ENCODE peak calls at places on chromosomes 12 and 14, in six cellular contexts. W is stimulated activated CD4-positive, alpha-beta T cell treated with anti-CD3 and anti-CD28 coated beads, Interleukin-1b, Interleukin-23, amount 100 ng/mL, for 4 hours; R is HTR-8/SVneo; Z is cardiac muscle cell; O is activated CD8-positive, alpha-beta memory T cell treated with anti-CD3 and anti-CD28 coated beads for 24 hours; P is activated T-cell treated with anti-CD3 and anti-CD28 coated beads, Interleukin-2, amount 50 U/mL, for 1 hour. C is an unnamed sample.

GRCh38 chr12:442235-442884 is 17.4 kb upstream of the B4GALNT3 start:
- DNase-seq in W (no peak), R (peak; percentile 78), Z (peak; percentile 74), O (peak; percentile 69), P (peak; percentile 33), C (peak; percentile 40)

GRCh38 chr14:53515264-53515663 is 362.1 kb upstream of the DDHD1 start:
- DNase-seq in W (no peak), R (no peak), Z (no peak), O (no peak), P (no peak), C (no peak)

GRCh38 chr12:67804168-67804567 is 155.6 kb downstream of the DYRK2 start:
- DNase-seq in W (no peak), R (no peak), Z (no peak), O (no peak), P (no peak), C (no peak)

GRCh38 chr14:100541621-100542560 is 45.3 kb downstream of the BEGAIN start:
- DNase-seq in W (no peak), R (no peak), Z (no peak), O (no peak), P (no peak), C (no peak)

GRCh38 chr14:34029921-34030334 is 79.1 kb upstream of the EGLN3 start:
- DNase-seq in W (no peak), R (no peak), Z (no peak), O (no peak), P (no peak), C (no peak)

GRCh38 chr14:37591311-37591940 is 3.6 kb downstream of the FOXA1 start:
- DNase-seq in W (no peak), R (no peak), Z (no peak), O (no peak), P (no peak), C (peak; percentile 81)

GRCh38 chr12:80598004-80598606 is 109.3 kb upstream of the MYF6 start:
- DNase-seq in W (no peak), R (peak; percentile 14), Z (peak; percentile 29), O (no peak), P (no peak), C (no peak)

GRCh38 chr12:57609781-57610552 is 1.3 kb upstream of the ARHGEF25 start:
- DNase-seq in W (no peak), R (no peak), Z (no peak), O (no peak), P (no peak), C (no peak)

GRCh38 chr12:122350444-122350843 is 72.0 kb downstream of the CLIP1 start:
- DNase-seq in W (no peak), R (no peak), Z (no peak), O (no peak), P (no peak), C (no peak)

GRCh38 chr12:43336962-43337555 is 214.9 kb downstream of the ADAMTS20 start:
- DNase-seq in W (no peak), R (peak; percentile 24), Z (peak; percentile 42), O (no peak), P (no peak), C (peak; percentile 21)

GRCh38 chr12:27226319-27226984 is 17.6 kb upstream of the STK38L start:
- DNase-seq in W (no peak), R (no peak), Z (no peak), O (no peak), P (no peak), C (no peak)

GRCh38 chr14:89428556-89429196 is 11.6 kb upstream of the FOXN3 start:
- DNase-seq in W (no peak), R (peak; percentile 72), Z (no peak), O (no peak), P (no peak), C (peak; percentile 52)

GRCh38 chr12:54879132-54879531 is 24.8 kb downstream of the MUCL1 start:
- DNase-seq in W (no peak), R (no peak), Z (no peak), O (no peak), P (no peak), C (no peak)

GRCh38 chr12:12004524-12004923 is 66.2 kb upstream of the BCL2L14 start:
- DNase-seq in W (no peak), R (no peak), Z (no peak), O (no peak), P (no peak), C (no peak)

GRCh38 chr14:102363182-102363952 is 626 bp downstream of the TECPR2 start:
- DNase-seq in W (peak; percentile 20), R (peak; percentile 53), Z (no peak), O (no peak), P (no peak), C (peak; percentile 52)

GRCh38 chr14:93903342-93904184 is 23.6 kb upstream of the FAM181A start:
- DNase-seq in W (no peak), R (peak; percentile 24), Z (peak; percentile 63), O (no peak), P (no peak), C (no peak)

GRCh38 chr12:64083285-64084210 is 138.5 kb downstream of the KICS2 start:
- DNase-seq in W (no peak), R (peak; percentile 59), Z (no peak), O (no peak), P (no peak), C (peak; percentile 17)

GRCh38 chr12:132284618-132285310 is 44.6 kb downstream of the GALNT9 start:
- DNase-seq in W (no peak), R (peak; percentile 37), Z (no peak), O (no peak), P (no peak), C (no peak)

GRCh38 chr12:18849761-18850160 is 111.8 kb downstream of the CAPZA3 start:
- DNase-seq in W (no peak), R (no peak), Z (no peak), O (no peak), P (no peak), C (no peak)

GRCh38 chr14:94181835-94182234 is 7.7 kb downstream of the PPP4R4 start:
- DNase-seq in W (no peak), R (no peak), Z (no peak), O (no peak), P (no peak), C (no peak)

GRCh38 chr12:107760207-107760816 is 625 bp downstream of the PRDM4 start:
- DNase-seq in W (peak; percentile 19), R (no peak), Z (peak; percentile 48), O (peak; percentile 77), P (peak; percentile 51), C (peak; percentile 26)

GRCh38 chr12:49923035-49923644 is 19.4 kb upstream of the FAIM2 start:
- DNase-seq in W (no peak), R (no peak), Z (no peak), O (no peak), P (no peak), C (no peak)

GRCh38 chr14:73457050-73457934 is 1.1 kb downstream of the NUMB start:
- DNase-seq in W (no peak), R (peak; percentile 55), Z (peak; percentile 58), O (peak; percentile 65), P (peak; percentile 36), C (no peak)

GRCh38 chr14:54637270-54637669 is 70.3 kb downstream of the SAMD4A start:
- DNase-seq in W (no peak), R (no peak), Z (no peak), O (no peak), P (no peak), C (no peak)

GRCh38 chr12:125470838-125471775 is 405.9 kb downstream of the AACS start:
- DNase-seq in W (no peak), R (no peak), Z (no peak), O (no peak), P (no peak), C (no peak)

GRCh38 chr12:51183349-51183748 is 10.4 kb upstream of the TFCP2 start:
- DNase-seq in W (no peak), R (no peak), Z (no peak), O (no peak), P (no peak), C (no peak)

GRCh38 chr14:106218189-106218588 is 691.8 kb downstream of the TMEM121 start:
- DNase-seq in W (no peak), R (no peak), Z (no peak), O (peak; percentile 53), P (no peak), C (no peak)

GRCh38 chr12:124428136-124428791 is 133.4 kb downstream of the RFLNA start:
- DNase-seq in W (no peak), R (no peak), Z (no peak), O (no peak), P (no peak), C (no peak)

GRCh38 chr14:78074546-78074945 is 95.6 kb upstream of the NRXN3 start:
- DNase-seq in W (no peak), R (no peak), Z (peak; percentile 8), O (no peak), P (no peak), C (peak; percentile 16)

GRCh38 chr14:62179367-62180018 is 417.3 kb downstream of the SNAPC1 start:
- DNase-seq in W (no peak), R (peak; percentile 94), Z (peak; percentile 83), O (peak; percentile 55), P (no peak), C (peak; percentile 84)

GRCh38 chr14:60839657-60840056 is 105.1 kb downstream of the MNAT1 start:
- DNase-seq in W (no peak), R (no peak), Z (no peak), O (no peak), P (no peak), C (no peak)

GRCh38 chr14:72653026-72653425 is 240.9 kb downstream of the DPF3 start:
- DNase-seq in W (no peak), R (no peak), Z (no peak), O (no peak), P (no peak), C (no peak)

GRCh38 chr14:58898655-58899316 is 261.0 kb downstream of the DACT1 start:
- DNase-seq in W (no peak), R (peak; percentile 73), Z (no peak), O (no peak), P (no peak), C (no peak)

GRCh38 chr14:52802597-52802996 is 11.2 kb upstream of the GNPNAT1 start:
- DNase-seq in W (no peak), R (no peak), Z (no peak), O (no peak), P (no peak), C (no peak)

GRCh38 chr12:106147956-106148355 is 9.2 kb upstream of the NUAK1 start:
- DNase-seq in W (no peak), R (no peak), Z (peak; percentile 49), O (no peak), P (no peak), C (peak; percentile 63)

GRCh38 chr12:92784356-92784755 is 81.6 kb downstream of the PLEKHG7 start:
- DNase-seq in W (no peak), R (no peak), Z (no peak), O (no peak), P (no peak), C (no peak)

GRCh38 chr14:77973246-77973645 is 173.3 kb downstream of the ADCK1 start:
- DNase-seq in W (no peak), R (no peak), Z (no peak), O (no peak), P (no peak), C (no peak)

GRCh38 chr14:28671425-28671824 is 95.2 kb upstream of the FOXG1 start:
- DNase-seq in W (no peak), R (no peak), Z (no peak), O (no peak), P (no peak), C (no peak)